ENCODE peak calls at places on chromosomes 5 and 9, in eight cellular contexts. K is endothelial cell, I is pons, P is bronchial epithelial cell, Z is AG10803, O is head of caudate nucleus, S is HTR-8/SVneo, W is cardiac fibroblast. N is an unnamed sample.

GRCh38 chr5:56516936-56517521 is 283.9 kb upstream of the ANKRD55 start:
- DNase-seq in K (no peak), I (peak), P (peak), Z (no peak), O (peak), S (no peak), W (peak), N (no peak)

GRCh38 chr9:20606637-20607036 is 15.7 kb downstream of the MLLT3 start:
- DNase-seq in K (no peak), I (no peak), P (no peak), Z (no peak), O (no peak), S (no peak), W (no peak), N (no peak)

GRCh38 chr5:176836811-176837706 is 26.7 kb downstream of the UNC5A start:
- DNase-seq in K (no peak), I (no peak), P (no peak), Z (no peak), O (no peak), S (no peak), W (no peak), N (no peak)

GRCh38 chr9:15735083-15735974 is 182.5 kb downstream of the CCDC171 start:
- DNase-seq in K (no peak), I (no peak), P (peak), Z (peak), O (no peak), S (peak), W (peak), N (no peak)

GRCh38 chr5:88298425-88298824 is 29.8 kb upstream of the TMEM161B start:
- DNase-seq in K (no peak), I (no peak), P (peak), Z (peak), O (no peak), S (no peak), W (peak), N (no peak)

GRCh38 chr9:108033976-108034964 is 544.7 kb upstream of the KLF4 start:
- DNase-seq in K (no peak), I (no peak), P (no peak), Z (peak), O (peak), S (no peak), W (peak), N (no peak)

GRCh38 chr9:38484076-38484637 is 59.9 kb upstream of the IGFBPL1 start:
- DNase-seq in K (no peak), I (no peak), P (no peak), Z (no peak), O (no peak), S (no peak), W (no peak), N (no peak)

GRCh38 chr5:5141625-5142527 is 1.7 kb downstream of the ADAMTS16 start:
- DNase-seq in K (peak), I (peak), P (peak), Z (peak), O (peak), S (peak), W (peak), N (peak)

GRCh38 chr5:38593959-38594358 is 37.5 kb upstream of the LIFR start:
- DNase-seq in K (no peak), I (no peak), P (no peak), Z (no peak), O (no peak), S (no peak), W (no peak), N (no peak)

GRCh38 chr5:142053434-142054253 is 40.8 kb upstream of the GNPDA1 start:
- DNase-seq in K (no peak), I (peak), P (peak), Z (peak), O (peak), S (peak), W (peak), N (peak)

GRCh38 chr5:137446611-137447010 is 52.5 kb downstream of the SPOCK1 start:
- DNase-seq in K (no peak), I (no peak), P (no peak), Z (no peak), O (no peak), S (no peak), W (peak), N (no peak)

GRCh38 chr9:34771023-34771422 is 61.1 kb upstream of the CCL21 start:
- DNase-seq in K (no peak), I (no peak), P (peak), Z (no peak), O (no peak), S (no peak), W (peak), N (no peak)

GRCh38 chr5:32261198-32261597 is 51.5 kb downstream of the MTMR12 start:
- DNase-seq in K (no peak), I (no peak), P (no peak), Z (no peak), O (no peak), S (no peak), W (no peak), N (no peak)

GRCh38 chr9:79578891-79579290 is 7.1 kb downstream of the TLE4 start:
- DNase-seq in K (no peak), I (no peak), P (no peak), Z (peak), O (no peak), S (no peak), W (peak), N (no peak)

GRCh38 chr9:115524467-115525059 is 406.6 kb upstream of the TNC start:
- DNase-seq in K (peak), I (peak), P (peak), Z (peak), O (peak), S (peak), W (peak), N (no peak)

GRCh38 chr5:119470105-119470763 is 17.9 kb downstream of the HSD17B4 start:
- DNase-seq in K (no peak), I (no peak), P (no peak), Z (no peak), O (no peak), S (no peak), W (no peak), N (no peak)

GRCh38 chr5:97094579-97095317 is 47.7 kb downstream of the LIX1 start:
- DNase-seq in K (no peak), I (no peak), P (no peak), Z (no peak), O (no peak), S (no peak), W (no peak), N (no peak)

GRCh38 chr9:18920141-18920611 is 112.8 kb downstream of the SAXO1 start:
- DNase-seq in K (no peak), I (no peak), P (peak), Z (peak), O (no peak), S (no peak), W (no peak), N (no peak)

GRCh38 chr9:36855443-36856315 is 178.4 kb downstream of the PAX5 start:
- DNase-seq in K (peak), I (no peak), P (peak), Z (no peak), O (no peak), S (peak), W (no peak), N (no peak)

GRCh38 chr5:17325770-17326599 is 108.6 kb downstream of the BASP1 start:
- DNase-seq in K (no peak), I (no peak), P (no peak), Z (no peak), O (no peak), S (no peak), W (no peak), N (no peak)

GRCh38 chr5:33105521-33105941 is 335.2 kb upstream of the TARS1 start:
- DNase-seq in K (no peak), I (peak), P (peak), Z (peak), O (no peak), S (no peak), W (peak), N (no peak)

GRCh38 chr5:32251864-32252458 is 60.8 kb downstream of the MTMR12 start:
- DNase-seq in K (no peak), I (no peak), P (no peak), Z (no peak), O (no peak), S (no peak), W (no peak), N (no peak)

GRCh38 chr5:25128606-25129005 is 483.8 kb upstream of the CDH10 start:
- DNase-seq in K (no peak), I (no peak), P (no peak), Z (no peak), O (no peak), S (no peak), W (no peak), N (no peak)

GRCh38 chr5:58156354-58156753 is 303.5 kb downstream of the PLK2 start:
- DNase-seq in K (no peak), I (no peak), P (no peak), Z (peak), O (peak), S (no peak), W (peak), N (peak)

GRCh38 chr9:132078369-132079356 is 1.0 kb downstream of the MED27 start:
- DNase-seq in K (no peak), I (no peak), P (peak), Z (peak), O (peak), S (no peak), W (peak), N (peak)

GRCh38 chr9:94554439-94555331 is at the start of gene PCAT7:
- DNase-seq in K (peak), I (peak), P (peak), Z (peak), O (no peak), S (peak), W (peak), N (no peak)

GRCh38 chr5:153629027-153629426 is 138.6 kb downstream of the GRIA1 start:
- DNase-seq in K (peak), I (peak), P (peak), Z (peak), O (peak), S (peak), W (peak), N (peak)

GRCh38 chr5:172855597-172856292 is 21.7 kb downstream of the ERGIC1 start:
- DNase-seq in K (no peak), I (no peak), P (no peak), Z (peak), O (no peak), S (no peak), W (peak), N (no peak)

GRCh38 chr5:170151105-170151831 is 45.6 kb downstream of the FOXI1 start:
- DNase-seq in K (no peak), I (no peak), P (peak), Z (peak), O (no peak), S (peak), W (peak), N (peak)

GRCh38 chr9:115382865-115383264 is 264.9 kb upstream of the TNC start:
- DNase-seq in K (no peak), I (no peak), P (no peak), Z (no peak), O (no peak), S (no peak), W (no peak), N (no peak)

GRCh38 chr9:20945269-20945668 is 86.2 kb downstream of the HACD4 start:
- DNase-seq in K (no peak), I (peak), P (no peak), Z (no peak), O (no peak), S (no peak), W (no peak), N (no peak)

GRCh38 chr5:146560205-146560812 is 44.3 kb upstream of the GPR151 start:
- DNase-seq in K (no peak), I (no peak), P (no peak), Z (peak), O (no peak), S (peak), W (peak), N (no peak)

GRCh38 chr9:106846847-106847246 is 16.1 kb upstream of the ZNF462 start:
- DNase-seq in K (no peak), I (no peak), P (peak), Z (peak), O (no peak), S (peak), W (peak), N (no peak)

GRCh38 chr5:159891371-159891770 is 24.9 kb upstream of the ADRA1B start:
- DNase-seq in K (no peak), I (no peak), P (peak), Z (no peak), O (no peak), S (no peak), W (no peak), N (no peak)